ENCODE peak calls at places on chromosomes 13 and 19, in four cellular contexts. K is HCT116, V is A549, U is H1. P is an unnamed sample.

GRCh38 chr19:6215701-6216235 is 64.0 kb downstream of the MLLT1 start:
- DNase-seq in V (no peak), K (no peak), U (no peak), P (no peak)

GRCh38 chr19:58581227-58582141 is 8.3 kb upstream of the MZF1 start:
- DNase-seq in K (peak), U (peak), V (peak), P (peak)

GRCh38 chr13:23289917-23290357 is 109.2 kb downstream of the SGCG start:
- DNase-seq in V (peak), K (no peak), U (no peak), P (no peak)

GRCh38 chr13:99224019-99224418 is 23.4 kb downstream of the UBAC2 start:
- DNase-seq in V (no peak), K (no peak), U (no peak), P (peak)

GRCh38 chr19:29630661-29631060 is 24.6 kb downstream of the POP4 start:
- DNase-seq in V (no peak), K (no peak), U (no peak), P (no peak)

GRCh38 chr19:28065026-28065425 is 1147.9 kb downstream of the UQCRFS1 start:
- DNase-seq in V (no peak), U (no peak), K (no peak), P (no peak)

GRCh38 chr19:34273121-34273845 is 18.9 kb downstream of the GARRE1 start:
- DNase-seq in K (no peak), V (no peak), U (no peak), P (no peak)

GRCh38 chr13:22848539-22849052 is 332.2 kb upstream of the SGCG start:
- DNase-seq in U (peak), V (no peak), K (no peak), P (no peak)

GRCh38 chr13:30551194-30551593 is 66.5 kb upstream of the USPL1 start:
- DNase-seq in K (peak), U (no peak), V (peak), P (peak)

GRCh38 chr13:101258071-101258470 is 158.2 kb downstream of the NALCN start:
- DNase-seq in U (no peak), K (peak), V (peak), P (peak)

GRCh38 chr19:18386543-18387251 is 739 bp downstream of the GDF15 start:
- DNase-seq in V (peak), U (no peak), K (no peak), P (no peak)

GRCh38 chr19:16895467-16896097 is 6.8 kb downstream of the F2RL3 start:
- DNase-seq in U (no peak), V (no peak), K (no peak), P (peak)

GRCh38 chr13:24053505-24054251 is 106.8 kb upstream of the SPATA13 start:
- DNase-seq in V (peak), K (peak), U (peak), P (peak)

GRCh38 chr13:34462843-34463242 is 479.2 kb upstream of the NBEA start:
- DNase-seq in K (peak), V (peak), U (no peak), P (no peak)

GRCh38 chr19:6233827-6234511 is 45.8 kb downstream of the MLLT1 start:
- DNase-seq in V (no peak), U (no peak), K (no peak), P (peak)

GRCh38 chr19:30233375-30233774 is 138.8 kb upstream of the ZNF536 start:
- DNase-seq in V (no peak), K (no peak), U (no peak), P (no peak)

GRCh38 chr13:51623473-51623872 is 39.2 kb downstream of the WDFY2 start:
- DNase-seq in V (no peak), K (no peak), U (no peak), P (peak)

GRCh38 chr13:105139380-105140285 is 1395.8 kb downstream of the EFNB2 start:
- DNase-seq in V (peak), K (peak), U (no peak), P (peak)

GRCh38 chr13:84994582-84994981 is 804.6 kb downstream of the SLITRK6 start:
- DNase-seq in K (no peak), V (peak), U (no peak), P (no peak)

GRCh38 chr19:8530061-8530679 is 16.2 kb upstream of the ZNF414 start:
- DNase-seq in U (no peak), K (no peak), V (no peak), P (peak)

GRCh38 chr19:35468637-35469036 is 20.6 kb downstream of the FFAR2 start:
- DNase-seq in K (peak), V (peak), U (no peak), P (peak)

GRCh38 chr13:32261567-32261966 is 53.6 kb downstream of the ZAR1L start:
- DNase-seq in V (no peak), K (no peak), U (no peak), P (no peak)

GRCh38 chr19:38196245-38196837 is 27.7 kb downstream of the DPF1 start:
- DNase-seq in K (no peak), U (no peak), V (no peak), P (no peak)

GRCh38 chr13:49412749-49413148 is 31.1 kb downstream of the CAB39L start:
- DNase-seq in K (no peak), V (no peak), U (no peak), P (no peak)

GRCh38 chr13:44306401-44307192 is 67.0 kb upstream of the SERP2 start:
- DNase-seq in K (peak), V (peak), U (no peak), P (no peak)

GRCh38 chr19:1690570-1691307 is 38.3 kb upstream of the TCF3 start:
- DNase-seq in K (no peak), U (peak), V (no peak), P (peak)

GRCh38 chr19:36136975-36137686 is 2.7 kb upstream of the CAPNS1 start:
- DNase-seq in V (peak), U (no peak), K (peak), P (no peak)

GRCh38 chr19:39156230-39156890 is 30.8 kb downstream of the PAK4 start:
- DNase-seq in K (no peak), V (no peak), U (no peak), P (peak)

GRCh38 chr19:45863840-45864628 is at the start of gene FOXA3:
- DNase-seq in U (peak), V (peak), K (no peak), P (peak)

GRCh38 chr19:5002143-5002542 is 33.2 kb downstream of the KDM4B start:
- DNase-seq in K (peak), U (no peak), V (peak), P (no peak)

GRCh38 chr19:20256606-20257005 is 89.6 kb downstream of the ZNF486 start:
- DNase-seq in K (no peak), V (no peak), U (no peak), P (no peak)

GRCh38 chr19:28465317-28466086 is 747.4 kb downstream of the UQCRFS1 start:
- DNase-seq in U (no peak), K (no peak), V (no peak), P (no peak)

GRCh38 chr13:51747438-51748434 is 56.2 kb downstream of the DHRS12 start:
- DNase-seq in K (no peak), V (no peak), U (no peak), P (no peak)

GRCh38 chr13:108154421-108154858 is 60.9 kb downstream of the LIG4 start:
- DNase-seq in V (peak), K (no peak), U (no peak), P (no peak)

GRCh38 chr19:35048911-35049411 is 7.4 kb downstream of the HPN start:
- DNase-seq in U (no peak), K (no peak), V (no peak), P (no peak)

GRCh38 chr13:96779691-96780090 is 214.6 kb downstream of the OXGR1 start:
- DNase-seq in K (no peak), V (no peak), U (no peak), P (no peak)

GRCh38 chr13:60509601-60510386 is 112.8 kb downstream of the TDRD3 start:
- DNase-seq in U (no peak), V (no peak), K (no peak), P (no peak)

GRCh38 chr13:90246946-90247345 is 1100.5 kb upstream of the MIR17HG start:
- DNase-seq in V (no peak), U (no peak), K (no peak), P (no peak)

GRCh38 chr19:18478545-18479311 is 40.8 kb upstream of the ISYNA1 start:
- DNase-seq in V (peak), K (no peak), U (no peak), P (peak)

GRCh38 chr13:110559986-110560385 is 1.5 kb downstream of the RAB20 start:
- DNase-seq in U (no peak), V (no peak), K (no peak), P (no peak)
- TF ChIP-seq POLR2A in U (no peak), V (no peak), K (no peak), P (no peak)

GRCh38 chr13:66532845-66533244 is 697.3 kb downstream of the PCDH9 start:
- DNase-seq in K (no peak), V (no peak), U (no peak), P (no peak)
- TF ChIP-seq CTCF in K (no peak), V (no peak), U (no peak), P (no peak)

DNA sequence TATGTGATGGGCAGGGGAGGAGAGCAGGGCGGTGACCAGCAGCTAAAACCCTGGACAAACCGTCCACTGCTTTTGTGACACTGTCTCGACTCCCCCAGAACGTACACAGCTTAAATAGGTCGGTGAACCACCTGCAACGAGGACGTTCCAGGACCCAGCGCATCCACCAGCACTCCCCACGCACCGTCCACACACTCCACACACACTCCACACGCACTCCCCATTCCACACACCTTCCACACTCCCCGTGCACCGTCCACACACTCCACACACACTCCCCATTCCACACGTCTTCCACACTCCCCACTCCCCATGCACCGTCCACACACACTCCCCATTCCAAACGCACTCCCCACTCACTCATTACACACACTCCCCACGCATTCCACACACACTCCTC is 38.3 kb upstream of the C13orf46 start:
- DNase-seq in V (no peak), U (no peak), K (no peak), P (no peak)
- TF ChIP-seq MAX in V (no peak), U (no peak), K (no peak), P (no peak)

DNA sequence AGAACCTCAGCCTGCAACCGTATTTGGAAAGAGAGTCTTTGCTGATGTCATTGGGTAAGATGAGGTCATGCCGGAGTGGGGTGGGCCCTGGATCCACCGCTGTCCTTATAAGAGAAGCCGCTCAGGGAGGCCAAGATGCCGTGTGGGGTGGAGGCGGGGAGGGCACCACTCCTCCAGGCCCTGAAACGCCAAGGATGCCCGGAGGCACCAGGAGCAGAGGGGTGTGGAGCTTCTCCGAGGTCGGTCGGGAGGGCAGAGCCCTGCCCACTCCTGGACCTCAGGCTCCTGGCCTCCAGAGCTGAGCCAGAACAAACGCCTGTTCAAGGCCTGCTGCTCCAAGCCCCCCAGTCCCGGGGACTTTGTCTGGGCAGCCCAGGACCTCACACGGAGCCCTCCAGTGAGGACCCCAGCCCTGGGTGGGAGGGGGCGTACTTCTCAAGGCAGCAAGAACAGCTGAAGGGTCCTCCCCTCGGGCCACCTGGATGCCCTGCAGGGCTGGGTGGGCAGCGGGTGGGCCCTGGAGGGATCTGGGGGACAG is 29.9 kb downstream of the PIP5K1C start:
- DNase-seq in K (no peak), V (peak), U (no peak), P (no peak)
- TF ChIP-seq POLR2A in K (no peak), V (no peak), U (no peak), P (no peak)

GRCh38 chr19:2719910-2720776 is 1.0 kb downstream of the DIRAS1 start:
- DNase-seq in U (no peak), K (no peak), V (no peak), P (no peak)
- TF ChIP-seq CTCF in U (no peak), K (no peak), V (no peak), P (no peak)

GRCh38 chr13:36193151-36193855 is 21.1 kb downstream of the SOHLH2 start:
- DNase-seq in U (no peak), K (no peak), V (no peak), P (no peak)
- TF ChIP-seq MAX in U (no peak), K (no peak), V (no peak), P (no peak)

GRCh38 chr13:75761373-75761772 is 125.2 kb downstream of the LMO7 start:
- DNase-seq in V (no peak), K (no peak), U (no peak), P (no peak)
- TF ChIP-seq POLR2A in V (no peak), K (no peak), U (no peak), P (no peak)

DNA sequence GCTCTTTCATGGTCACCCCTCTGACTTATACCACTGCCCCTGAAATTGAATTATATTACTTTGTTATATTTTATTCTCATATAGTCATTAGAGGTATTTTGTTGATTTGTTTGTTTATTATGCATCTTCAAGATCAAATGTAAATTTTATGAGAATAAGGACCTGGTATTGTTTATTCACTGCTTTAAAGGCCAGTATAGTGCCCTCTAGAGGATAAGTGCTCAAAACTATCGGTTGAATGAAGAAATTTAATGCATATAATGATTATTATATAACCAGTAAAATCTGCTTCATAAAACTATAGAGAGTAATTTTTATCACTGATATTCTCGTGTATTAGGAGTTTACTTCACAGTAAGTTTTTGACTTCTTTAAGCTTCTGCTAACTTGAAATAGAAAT is 1401.9 kb downstream of the SLITRK1 start:
- DNase-seq in K (no peak), V (no peak), U (no peak), P (peak)
- TF ChIP-seq CTCF in K (peak), V (no peak), U (no peak), P (peak)

DNA sequence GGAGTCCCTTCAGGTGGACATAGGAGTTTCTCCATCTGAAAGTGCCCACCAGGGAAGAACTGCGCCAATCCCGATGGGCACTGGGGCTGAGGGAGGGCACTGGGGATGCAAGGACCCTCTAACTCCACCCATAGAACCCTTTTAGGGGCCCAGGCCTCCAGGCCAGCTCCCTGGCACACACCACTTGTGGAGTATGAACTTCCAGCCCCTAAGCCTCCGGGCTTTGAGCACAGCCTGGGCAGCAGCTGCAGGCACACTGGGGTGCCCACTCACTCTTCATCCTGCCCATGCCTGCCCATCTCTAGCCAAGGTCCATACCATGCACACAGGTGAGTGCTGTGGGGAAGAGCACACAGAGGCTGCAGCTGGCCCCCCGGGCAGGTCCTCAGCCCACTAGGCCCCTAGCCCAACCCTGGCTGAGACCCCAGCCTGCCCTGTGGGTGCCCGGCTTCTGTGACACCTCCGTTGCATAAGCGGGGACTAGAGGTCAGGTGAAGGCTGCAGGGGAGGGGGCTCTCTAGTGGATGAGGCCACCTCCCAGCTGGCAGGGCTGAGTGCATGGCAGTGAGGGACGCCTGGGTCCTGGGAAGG is 14.6 kb upstream of the SLC7A10 start:
- DNase-seq in V (no peak), K (no peak), U (no peak), P (no peak)
- TF ChIP-seq MAX in V (no peak), K (no peak), U (no peak), P (no peak)

GRCh38 chr13:111319998-111320911 is at the start of gene TEX29:
- DNase-seq in K (no peak), U (no peak), V (no peak), P (no peak)
- TF ChIP-seq POLR2A in K (no peak), U (no peak), V (no peak), P (no peak)